ENCODE peak calls at places on chromosomes 6 and 20, in seven cellular contexts. One of them, this sample, is unnamed.
A peak's percentile ranks its signal among the peaks of the same experiment; 100 is the strongest.

GRCh38 chr20:59820204-59821041 is 113.0 kb downstream of the SYCP2 start:
- DNase-seq in astrocyte of the cerebellum: no peak
- DNase-seq in tibial artery: no peak
- DNase-seq in fibroblast of the aortic adventitia: no peak
- DNase-seq in neural crest cell: no peak
- DNase-seq in heart right ventricle: peak; percentile 44
- DNase-seq in endothelial cell: no peak
- DNase-seq in this sample: peak; percentile 21

GRCh38 chr20:38842017-38842416 is 36.5 kb downstream of the PPP1R16B start:
- DNase-seq in heart right ventricle: no peak
- DNase-seq in astrocyte of the cerebellum: no peak
- DNase-seq in endothelial cell: no peak
- DNase-seq in fibroblast of the aortic adventitia: no peak
- DNase-seq in tibial artery: no peak
- DNase-seq in neural crest cell: no peak
- DNase-seq in this sample: no peak

GRCh38 chr6:111589366-111589765 is 16.3 kb downstream of the TRAF3IP2 start:
- DNase-seq in astrocyte of the cerebellum: no peak
- DNase-seq in endothelial cell: no peak
- DNase-seq in tibial artery: peak; percentile 81
- DNase-seq in fibroblast of the aortic adventitia: peak; percentile 97
- DNase-seq in neural crest cell: no peak
- DNase-seq in heart right ventricle: no peak
- DNase-seq in this sample: peak; percentile 41

GRCh38 chr6:32679501-32679900 is 13.0 kb upstream of the HLA-DQB1 start:
- DNase-seq in heart right ventricle: no peak
- DNase-seq in endothelial cell: no peak
- DNase-seq in tibial artery: no peak
- DNase-seq in astrocyte of the cerebellum: no peak
- DNase-seq in neural crest cell: no peak
- DNase-seq in fibroblast of the aortic adventitia: no peak
- DNase-seq in this sample: no peak

GRCh38 chr6:146352163-146352562 is 191.5 kb upstream of the RAB32 start:
- DNase-seq in tibial artery: no peak
- DNase-seq in neural crest cell: no peak
- DNase-seq in fibroblast of the aortic adventitia: no peak
- DNase-seq in heart right ventricle: no peak
- DNase-seq in endothelial cell: no peak
- DNase-seq in astrocyte of the cerebellum: no peak
- DNase-seq in this sample: no peak

GRCh38 chr20:64168381-64169088 is 4.3 kb downstream of the MYT1 start:
- DNase-seq in fibroblast of the aortic adventitia: no peak
- DNase-seq in heart right ventricle: no peak
- DNase-seq in astrocyte of the cerebellum: no peak
- DNase-seq in endothelial cell: no peak
- DNase-seq in tibial artery: no peak
- DNase-seq in neural crest cell: no peak
- DNase-seq in this sample: no peak

GRCh38 chr20:13336308-13337089 is 115.4 kb downstream of the ISM1 start:
- DNase-seq in fibroblast of the aortic adventitia: no peak
- DNase-seq in neural crest cell: no peak
- DNase-seq in heart right ventricle: no peak
- DNase-seq in endothelial cell: no peak
- DNase-seq in astrocyte of the cerebellum: no peak
- DNase-seq in tibial artery: no peak
- DNase-seq in this sample: no peak

GRCh38 chr6:45494734-45495133 is 117.0 kb upstream of the SUPT3H start:
- DNase-seq in neural crest cell: no peak
- DNase-seq in tibial artery: no peak
- DNase-seq in heart right ventricle: no peak
- DNase-seq in endothelial cell: no peak
- DNase-seq in fibroblast of the aortic adventitia: no peak
- DNase-seq in astrocyte of the cerebellum: no peak
- DNase-seq in this sample: no peak

GRCh38 chr6:138088307-138088744 is 18.9 kb downstream of the PERP start:
- DNase-seq in neural crest cell: no peak
- DNase-seq in endothelial cell: no peak
- DNase-seq in heart right ventricle: no peak
- DNase-seq in tibial artery: peak; percentile 25
- DNase-seq in astrocyte of the cerebellum: peak; percentile 70
- DNase-seq in fibroblast of the aortic adventitia: peak; percentile 73
- DNase-seq in this sample: no peak

GRCh38 chr6:166862287-166862977 is 93.9 kb downstream of the RNASET2 start:
- DNase-seq in endothelial cell: peak; percentile 68
- DNase-seq in tibial artery: no peak
- DNase-seq in heart right ventricle: peak; percentile 22
- DNase-seq in astrocyte of the cerebellum: no peak
- DNase-seq in neural crest cell: peak; percentile 62
- DNase-seq in fibroblast of the aortic adventitia: no peak
- DNase-seq in this sample: peak; percentile 26

GRCh38 chr20:2692036-2692885 is at the start of gene EBF4:
- DNase-seq in endothelial cell: no peak
- DNase-seq in neural crest cell: peak; percentile 22
- DNase-seq in fibroblast of the aortic adventitia: peak; percentile 6
- DNase-seq in heart right ventricle: peak; percentile 44
- DNase-seq in astrocyte of the cerebellum: no peak
- DNase-seq in tibial artery: no peak
- DNase-seq in this sample: peak; percentile 86

GRCh38 chr20:62583424-62583920 is 58.8 kb upstream of the SLCO4A1 start:
- DNase-seq in fibroblast of the aortic adventitia: peak; percentile 7
- DNase-seq in heart right ventricle: no peak
- DNase-seq in neural crest cell: no peak
- DNase-seq in tibial artery: no peak
- DNase-seq in endothelial cell: no peak
- DNase-seq in astrocyte of the cerebellum: no peak
- DNase-seq in this sample: no peak

GRCh38 chr6:146347090-146347489 is 196.5 kb upstream of the RAB32 start:
- DNase-seq in tibial artery: no peak
- DNase-seq in neural crest cell: no peak
- DNase-seq in heart right ventricle: no peak
- DNase-seq in endothelial cell: no peak
- DNase-seq in fibroblast of the aortic adventitia: no peak
- DNase-seq in astrocyte of the cerebellum: no peak
- DNase-seq in this sample: no peak

GRCh38 chr6:110049696-110050465 is 71.8 kb downstream of the GPR6 start:
- DNase-seq in heart right ventricle: no peak
- DNase-seq in neural crest cell: no peak
- DNase-seq in endothelial cell: no peak
- DNase-seq in fibroblast of the aortic adventitia: no peak
- DNase-seq in tibial artery: no peak
- DNase-seq in astrocyte of the cerebellum: no peak
- DNase-seq in this sample: no peak

GRCh38 chr6:110053395-110054240 is 75.5 kb downstream of the GPR6 start:
- DNase-seq in astrocyte of the cerebellum: peak; percentile 41
- DNase-seq in endothelial cell: peak; percentile 36
- DNase-seq in fibroblast of the aortic adventitia: peak; percentile 77
- DNase-seq in tibial artery: no peak
- DNase-seq in neural crest cell: no peak
- DNase-seq in heart right ventricle: peak; percentile 25
- DNase-seq in this sample: no peak

GRCh38 chr6:110043366-110043994 is 65.4 kb downstream of the GPR6 start:
- DNase-seq in heart right ventricle: no peak
- DNase-seq in fibroblast of the aortic adventitia: no peak
- DNase-seq in neural crest cell: no peak
- DNase-seq in tibial artery: no peak
- DNase-seq in endothelial cell: peak; percentile 1
- DNase-seq in astrocyte of the cerebellum: no peak
- DNase-seq in this sample: no peak

GRCh38 chr6:110044093-110044492 is 66.0 kb downstream of the GPR6 start:
- DNase-seq in endothelial cell: peak; percentile 0
- DNase-seq in astrocyte of the cerebellum: no peak
- DNase-seq in fibroblast of the aortic adventitia: no peak
- DNase-seq in tibial artery: no peak
- DNase-seq in heart right ventricle: no peak
- DNase-seq in neural crest cell: no peak
- DNase-seq in this sample: no peak

GRCh38 chr6:110048221-110048875 is 70.2 kb downstream of the GPR6 start:
- DNase-seq in tibial artery: no peak
- DNase-seq in heart right ventricle: no peak
- DNase-seq in astrocyte of the cerebellum: no peak
- DNase-seq in neural crest cell: no peak
- DNase-seq in fibroblast of the aortic adventitia: no peak
- DNase-seq in endothelial cell: no peak
- DNase-seq in this sample: no peak
- TF ChIP-seq CTCF in tibial artery: no peak
- TF ChIP-seq CTCF in heart right ventricle: no peak
- TF ChIP-seq CTCF in astrocyte of the cerebellum: no peak
- TF ChIP-seq CTCF in neural crest cell: no peak
- TF ChIP-seq CTCF in fibroblast of the aortic adventitia: no peak
- TF ChIP-seq CTCF in endothelial cell: no peak
- TF ChIP-seq CTCF in this sample: no peak

GRCh38 chr6:73803562-73804221 is 107.7 kb downstream of the CD109 start:
- DNase-seq in fibroblast of the aortic adventitia: peak; percentile 96
- DNase-seq in neural crest cell: peak; percentile 48
- DNase-seq in endothelial cell: peak; percentile 68
- DNase-seq in astrocyte of the cerebellum: peak; percentile 49
- DNase-seq in heart right ventricle: no peak
- DNase-seq in tibial artery: no peak
- DNase-seq in this sample: no peak
- TF ChIP-seq CTCF in fibroblast of the aortic adventitia: peak; percentile 59
- TF ChIP-seq CTCF in neural crest cell: peak; percentile 64
- TF ChIP-seq CTCF in endothelial cell: peak; percentile 56
- TF ChIP-seq CTCF in astrocyte of the cerebellum: peak; percentile 61
- TF ChIP-seq CTCF in heart right ventricle: peak; percentile 32
- TF ChIP-seq CTCF in tibial artery: peak; percentile 10
- TF ChIP-seq CTCF in this sample: no peak

DNA sequence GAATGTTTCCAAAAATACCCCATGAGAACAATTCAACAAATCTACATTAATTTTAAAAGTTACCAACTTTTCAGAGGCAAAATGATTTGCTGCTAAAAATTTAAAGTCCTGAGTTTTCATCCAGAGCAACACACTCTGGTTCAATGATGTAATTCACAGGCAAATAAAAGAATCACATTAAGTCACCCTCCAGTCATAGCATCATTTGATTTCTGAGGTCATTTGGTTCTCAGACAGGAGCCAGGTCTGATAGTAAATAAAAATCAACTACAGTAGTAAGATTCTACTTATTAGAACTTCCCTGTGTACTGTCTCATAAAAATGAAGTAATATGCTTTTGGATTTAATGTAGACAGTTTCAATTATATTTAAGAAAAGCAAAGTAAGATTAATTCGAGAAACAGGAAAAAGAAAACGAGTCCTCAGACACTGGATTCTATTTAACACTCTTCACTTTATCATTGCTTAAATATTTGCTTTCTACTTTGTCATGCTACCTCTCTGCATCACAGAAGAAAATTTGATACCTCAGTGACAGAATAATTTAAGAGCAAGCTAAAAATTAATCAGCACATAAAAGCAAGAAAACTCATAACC is 25.8 kb downstream of the MAP7 start:
- DNase-seq in heart right ventricle: no peak
- DNase-seq in fibroblast of the aortic adventitia: no peak
- DNase-seq in neural crest cell: no peak
- DNase-seq in tibial artery: no peak
- DNase-seq in endothelial cell: no peak
- DNase-seq in astrocyte of the cerebellum: no peak
- DNase-seq in this sample: no peak
- TF ChIP-seq CTCF in heart right ventricle: no peak
- TF ChIP-seq CTCF in fibroblast of the aortic adventitia: no peak
- TF ChIP-seq CTCF in neural crest cell: no peak
- TF ChIP-seq CTCF in tibial artery: no peak
- TF ChIP-seq CTCF in endothelial cell: no peak
- TF ChIP-seq CTCF in astrocyte of the cerebellum: no peak
- TF ChIP-seq CTCF in this sample: no peak

DNA sequence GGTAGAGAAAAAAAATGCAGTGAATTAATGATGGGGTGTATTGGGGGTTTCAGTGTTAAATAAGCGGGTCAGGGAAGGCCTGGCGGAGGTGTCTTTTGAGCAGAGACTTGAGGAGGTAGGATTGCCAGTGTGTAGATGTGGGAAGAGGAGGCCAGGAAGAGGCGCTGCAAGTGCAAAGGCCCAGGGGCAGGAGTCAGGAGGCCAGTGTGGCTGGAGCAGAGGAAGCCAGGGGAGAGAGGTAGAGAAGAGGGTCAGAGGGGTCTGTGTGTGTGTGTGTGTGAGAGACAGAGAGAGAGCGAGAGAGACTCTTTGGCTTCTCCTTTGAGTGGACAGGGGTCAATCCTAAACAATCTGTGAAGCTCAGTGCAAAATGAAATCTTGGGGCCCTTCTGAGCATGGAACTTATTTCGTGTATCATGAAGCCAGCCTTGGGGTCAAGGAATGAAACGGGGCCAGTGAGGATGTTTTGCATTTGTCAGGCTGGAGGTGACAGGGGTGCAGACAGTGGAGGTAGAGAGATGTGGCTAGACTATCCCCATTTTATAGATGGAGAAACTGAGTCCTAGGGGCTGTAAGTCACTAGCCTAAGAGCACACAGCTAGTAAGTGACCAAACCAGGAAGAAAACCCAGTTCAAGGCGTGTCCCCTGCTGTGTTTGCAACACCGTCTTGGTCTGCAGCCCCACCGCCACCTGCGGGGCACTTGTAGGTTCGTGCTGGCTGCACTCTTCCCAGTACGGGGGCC is 9.7 kb upstream of the IP6K3 start:
- DNase-seq in astrocyte of the cerebellum: no peak
- DNase-seq in endothelial cell: no peak
- DNase-seq in neural crest cell: no peak
- DNase-seq in fibroblast of the aortic adventitia: no peak
- DNase-seq in heart right ventricle: no peak
- DNase-seq in tibial artery: no peak
- DNase-seq in this sample: no peak
- TF ChIP-seq CTCF in astrocyte of the cerebellum: no peak
- TF ChIP-seq CTCF in endothelial cell: no peak
- TF ChIP-seq CTCF in neural crest cell: no peak
- TF ChIP-seq CTCF in fibroblast of the aortic adventitia: no peak
- TF ChIP-seq CTCF in heart right ventricle: no peak
- TF ChIP-seq CTCF in tibial artery: no peak
- TF ChIP-seq CTCF in this sample: no peak

DNA sequence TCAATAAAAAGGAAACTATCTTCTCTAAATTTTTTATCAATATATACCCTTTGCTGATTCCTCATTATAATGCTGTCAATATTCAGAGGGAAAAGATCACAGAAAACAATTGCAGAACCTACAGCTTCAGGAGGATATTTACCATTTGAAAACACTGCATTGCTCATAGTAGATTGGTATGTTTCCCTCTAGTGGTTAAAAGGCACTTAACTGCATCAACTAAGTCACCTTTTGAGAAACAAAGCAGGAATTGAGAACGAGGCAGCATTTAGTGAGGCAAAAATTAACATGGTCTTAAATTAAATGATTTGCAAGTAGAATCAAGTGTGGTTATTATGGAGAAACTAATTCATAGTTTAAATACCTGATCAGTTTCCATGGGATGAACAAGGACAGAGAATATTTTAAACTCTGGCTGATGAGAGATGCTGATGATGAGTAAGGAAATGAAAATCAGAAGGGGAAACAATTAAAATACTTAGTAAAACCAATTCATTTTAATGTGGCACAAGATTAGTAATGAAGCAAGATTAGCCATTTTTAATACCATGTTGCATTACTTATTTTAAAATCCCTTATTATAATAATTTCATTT is 642.1 kb downstream of the EPHA7 start:
- DNase-seq in tibial artery: no peak
- DNase-seq in endothelial cell: no peak
- DNase-seq in neural crest cell: no peak
- DNase-seq in heart right ventricle: no peak
- DNase-seq in fibroblast of the aortic adventitia: no peak
- DNase-seq in astrocyte of the cerebellum: peak; percentile 31
- DNase-seq in this sample: no peak
- TF ChIP-seq CTCF in tibial artery: no peak
- TF ChIP-seq CTCF in endothelial cell: peak; percentile 52
- TF ChIP-seq CTCF in neural crest cell: peak; percentile 80
- TF ChIP-seq CTCF in heart right ventricle: peak; percentile 51
- TF ChIP-seq CTCF in fibroblast of the aortic adventitia: peak; percentile 21
- TF ChIP-seq CTCF in astrocyte of the cerebellum: peak; percentile 69
- TF ChIP-seq CTCF in this sample: no peak

GRCh38 chr6:7721654-7722053 is 4.2 kb upstream of the BMP6 start:
- DNase-seq in neural crest cell: no peak
- DNase-seq in astrocyte of the cerebellum: peak; percentile 6
- DNase-seq in endothelial cell: no peak
- DNase-seq in fibroblast of the aortic adventitia: peak; percentile 69
- DNase-seq in heart right ventricle: no peak
- DNase-seq in tibial artery: no peak
- DNase-seq in this sample: no peak
- TF ChIP-seq CTCF in neural crest cell: peak; percentile 58
- TF ChIP-seq CTCF in astrocyte of the cerebellum: peak; percentile 24
- TF ChIP-seq CTCF in endothelial cell: peak; percentile 36
- TF ChIP-seq CTCF in fibroblast of the aortic adventitia: peak; percentile 42
- TF ChIP-seq CTCF in heart right ventricle: peak; percentile 35
- TF ChIP-seq CTCF in tibial artery: peak; percentile 37
- TF ChIP-seq CTCF in this sample: no peak